ENCODE peak calls at places on chromosomes 6 and 20, in four cellular contexts. N, R, I and U are unnamed samples.

GRCh38 chr20:15047100-15047499 is 709.7 kb upstream of the FLRT3 start:
- DNase-seq in N (no peak), R (no peak), I (no peak), U (no peak)

GRCh38 chr6:110878751-110879539 is 4.4 kb downstream of the AMD1 start:
- DNase-seq in N (no peak), R (peak; percentile 19), I (peak; percentile 29), U (no peak)

GRCh38 chr6:43938178-43939101 is 168.4 kb downstream of the VEGFA start:
- DNase-seq in N (no peak), R (no peak), I (no peak), U (peak; percentile 41)

GRCh38 chr6:18510644-18511033 is 123.5 kb downstream of the RNF144B start:
- DNase-seq in N (no peak), R (no peak), I (no peak), U (no peak)

GRCh38 chr6:77930945-77931344 is 278.1 kb downstream of the MEI4 start:
- DNase-seq in N (no peak), R (no peak), I (no peak), U (no peak)

GRCh38 chr6:13715444-13715883 is 3.8 kb upstream of the RANBP9 start:
- DNase-seq in N (no peak), R (no peak), I (no peak), U (no peak)

GRCh38 chr6:45192556-45192955 is 135.6 kb upstream of the RUNX2 start:
- DNase-seq in N (no peak), R (no peak), I (no peak), U (no peak)

GRCh38 chr20:13800728-13801134 is 15.9 kb downstream of the NDUFAF5 start:
- DNase-seq in N (peak; percentile 86), R (peak; percentile 92), I (peak; percentile 15), U (peak; percentile 75)

GRCh38 chr6:111210074-111210729 is 122.9 kb downstream of the SLC16A10 start:
- DNase-seq in N (no peak), R (peak; percentile 44), I (peak; percentile 74), U (no peak)

GRCh38 chr20:40986774-40987173 is 41.8 kb upstream of the TOP1 start:
- DNase-seq in N (no peak), R (no peak), I (no peak), U (no peak)

GRCh38 chr6:39887692-39888450 is 46.4 kb downstream of the MOCS1 start:
- DNase-seq in N (peak; percentile 74), R (no peak), I (no peak), U (peak; percentile 96)

GRCh38 chr6:168130683-168131371 is 51.8 kb upstream of the FRMD1 start:
- DNase-seq in N (no peak), R (no peak), I (no peak), U (no peak)

GRCh38 chr20:11311659-11312058 is 606.0 kb upstream of the BTBD3 start:
- DNase-seq in N (no peak), R (no peak), I (no peak), U (no peak)

GRCh38 chr20:58640446-58640845 is 10.6 kb upstream of the STX16 start:
- DNase-seq in N (peak; percentile 17), R (no peak), I (no peak), U (no peak)

GRCh38 chr6:32941412-32941784 is 570 bp upstream of the HLA-DMB start:
- DNase-seq in N (no peak), R (no peak), I (peak; percentile 52), U (no peak)

DNA sequence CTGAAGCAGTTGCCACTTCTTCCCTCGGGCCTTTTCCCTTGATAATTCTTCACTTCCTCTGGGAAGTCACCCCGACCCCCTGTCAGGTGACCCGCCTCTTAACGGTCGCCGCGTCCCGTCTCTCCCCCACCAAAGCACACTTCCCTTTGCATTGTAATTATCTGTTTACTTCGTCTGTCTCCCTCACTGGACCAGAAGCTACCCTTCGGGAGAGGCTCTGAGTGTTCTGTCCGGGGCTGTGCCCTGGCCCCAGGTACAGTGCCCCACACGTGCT is 771 bp upstream of the SNAI1 start:
- DNase-seq in N (no peak), R (no peak), I (no peak), U (no peak)
- H3K4me3 ChIP-seq in N (peak overlapping the region; percentile 59), R (peak overlapping the region; percentile 36), I (no peak overlapping the region), U (no peak overlapping the region)

GRCh38 chr6:161107779-161108380 is 116.3 kb downstream of the MAP3K4 start:
- DNase-seq in N (no peak), R (no peak), I (no peak), U (no peak)

GRCh38 chr6:161101517-161101916 is 109.9 kb downstream of the MAP3K4 start:
- DNase-seq in N (no peak), R (no peak), I (no peak), U (no peak)

GRCh38 chr6:161103475-161103874 is 111.9 kb downstream of the MAP3K4 start:
- DNase-seq in N (no peak), R (no peak), I (no peak), U (no peak)

GRCh38 chr6:161105408-161105807 is 113.8 kb downstream of the MAP3K4 start:
- DNase-seq in N (no peak), R (no peak), I (no peak), U (no peak)

GRCh38 chr6:161104966-161105365 is 113.4 kb downstream of the MAP3K4 start:
- DNase-seq in N (no peak), R (no peak), I (no peak), U (no peak)
- H3K4me3 ChIP-seq in N (no peak overlapping the region), R (no peak overlapping the region), I (no peak overlapping the region), U (no peak overlapping the region)

GRCh38 chr6:131410785-131411184 is 162.2 kb upstream of the ARG1 start:
- DNase-seq in N (no peak), R (no peak), I (no peak), U (no peak)
- H3K4me3 ChIP-seq in N (no peak overlapping the region), R (no peak overlapping the region), I (no peak overlapping the region), U (no peak overlapping the region)

DNA sequence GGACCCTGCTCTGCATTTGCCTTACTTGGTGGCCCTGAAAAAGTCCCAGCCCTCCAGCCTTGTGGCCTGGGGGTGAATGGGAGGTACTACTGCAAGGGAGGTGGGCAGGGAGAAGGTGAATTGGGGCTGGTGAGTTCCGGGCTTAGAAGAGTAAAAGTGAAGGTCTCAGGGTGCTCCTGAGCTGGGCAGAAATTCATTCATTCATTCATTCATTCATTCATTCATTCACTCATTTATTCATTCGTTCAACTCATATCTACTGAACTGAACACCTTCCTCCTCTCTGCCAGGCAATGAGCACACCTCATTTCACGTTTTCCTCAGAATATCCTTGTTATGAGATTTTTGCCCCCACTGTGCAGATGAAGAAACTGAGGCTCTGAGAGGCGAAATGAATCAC is 6.7 kb upstream of the DLGAP4 start:
- DNase-seq in N (peak; percentile 38), R (no peak), I (no peak), U (no peak)
- H3K4me3 ChIP-seq in N (no peak overlapping the region), R (no peak overlapping the region), I (no peak overlapping the region), U (no peak overlapping the region)

GRCh38 chr20:35405775-35406174 is 6.0 kb downstream of the UQCC1 start:
- DNase-seq in N (no peak), R (no peak), I (no peak), U (no peak)

GRCh38 chr20:35409542-35409941 is 2.2 kb downstream of the UQCC1 start:
- DNase-seq in N (no peak), R (no peak), I (no peak), U (no peak)

GRCh38 chr20:35404614-35405259 is 7.0 kb downstream of the UQCC1 start:
- DNase-seq in N (no peak), R (no peak), I (peak; percentile 6), U (no peak)

GRCh38 chr20:35408270-35408669 is 3.5 kb downstream of the UQCC1 start:
- DNase-seq in N (no peak), R (no peak), I (no peak), U (no peak)

DNA sequence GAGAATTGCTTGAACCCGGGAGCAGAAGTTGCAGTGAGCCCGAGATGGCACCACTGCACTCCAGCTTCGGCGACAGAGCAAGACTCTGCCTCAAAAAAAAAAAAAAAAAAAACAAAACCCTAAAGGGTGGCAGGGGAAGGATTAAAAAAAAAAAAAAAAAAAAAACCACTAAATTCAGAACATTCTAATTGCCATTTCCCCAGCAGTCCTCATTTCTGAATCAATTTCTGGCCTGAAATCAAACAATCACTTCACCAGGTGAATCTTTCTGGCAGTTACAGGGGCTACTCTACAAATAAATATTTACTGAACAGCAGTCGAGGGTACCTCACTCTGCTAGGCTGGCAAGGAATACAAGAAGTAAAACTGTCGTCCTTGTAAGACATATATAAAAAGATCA is 1.2 kb downstream of the UQCC1 start:
- DNase-seq in N (no peak), R (no peak), I (no peak), U (no peak)
- H3K4me3 ChIP-seq in N (peak overlapping the region; percentile 98), R (peak overlapping the region; percentile 45), I (no peak overlapping the region), U (peak overlapping the region; percentile 99)

GRCh38 chr6:392441-393390 is 1.2 kb downstream of the IRF4 start:
- DNase-seq in N (no peak), R (no peak), I (no peak), U (no peak)
- H3K4me3 ChIP-seq in N (peak overlapping the region; percentile 49), R (peak overlapping the region; percentile 19), I (peak overlapping the region; percentile 59), U (peak overlapping the region; percentile 59)

GRCh38 chr6:37174515-37175331 is 4.8 kb downstream of the PIM1 start:
- DNase-seq in N (no peak), R (no peak), I (no peak), U (no peak)
- H3K4me3 ChIP-seq in N (peak overlapping the region; percentile 69), R (no peak overlapping the region), I (no peak overlapping the region), U (peak overlapping the region; percentile 28)

GRCh38 chr6:20954325-20954724 is 420.1 kb downstream of the CDKAL1 start:
- DNase-seq in N (no peak), R (no peak), I (no peak), U (no peak)
- H3K4me3 ChIP-seq in N (no peak overlapping the region), R (no peak overlapping the region), I (no peak overlapping the region), U (no peak overlapping the region)

GRCh38 chr6:119319694-119320093 is 29.9 kb downstream of the MAN1A1 start:
- DNase-seq in N (no peak), R (no peak), I (peak; percentile 76), U (no peak)
- H3K4me3 ChIP-seq in N (no peak overlapping the region), R (no peak overlapping the region), I (no peak overlapping the region), U (no peak overlapping the region)